ENCODE peak calls at places on chromosomes 3 and 15, in eight cellular contexts. X, A, H, W, E, M, B and Y are unnamed samples.

GRCh38 chr3:185852562-185853135 is 27.8 kb upstream of the IGF2BP2 start:
- DNase-seq in W (no peak), E (no peak), X (peak), M (no peak), H (no peak), A (no peak), B (no peak), Y (no peak)

GRCh38 chr3:128415110-128415772 is 51.4 kb downstream of the DNAJB8 start:
- DNase-seq in M (no peak), B (no peak), H (no peak), E (no peak), X (no peak), W (no peak), A (no peak), Y (no peak)

GRCh38 chr3:31456373-31456772 is 76.4 kb upstream of the STT3B start:
- DNase-seq in H (no peak), A (no peak), M (no peak), E (peak), W (no peak), X (no peak), B (no peak), Y (no peak)

GRCh38 chr3:34260266-34260990 is 462.0 kb downstream of the PDCD6IP start:
- DNase-seq in B (peak), W (no peak), A (peak), E (peak), X (peak), H (no peak), M (peak), Y (no peak)

GRCh38 chr15:31016446-31016915 is 25.1 kb upstream of the MTMR10 start:
- DNase-seq in X (peak), M (no peak), H (no peak), W (peak), B (no peak), A (peak), E (no peak), Y (no peak)

GRCh38 chr15:66411190-66411589 is 24.5 kb downstream of the MAP2K1 start:
- DNase-seq in A (peak), M (no peak), H (no peak), E (no peak), B (no peak), W (no peak), X (no peak), Y (no peak)

GRCh38 chr15:91929509-91929908 is 76.0 kb downstream of the SLCO3A1 start:
- DNase-seq in W (no peak), X (peak), H (no peak), B (no peak), A (no peak), E (no peak), M (no peak), Y (no peak)

GRCh38 chr3:109023656-109024254 is 70.1 kb upstream of the GUCA1C start:
- DNase-seq in E (peak), M (peak), H (no peak), X (peak), B (peak), A (peak), W (no peak), Y (no peak)

GRCh38 chr3:183868804-183869203 is 15.9 kb downstream of the PARL start:
- DNase-seq in A (no peak), B (no peak), E (no peak), M (no peak), X (no peak), H (no peak), W (no peak), Y (no peak)

GRCh38 chr3:64463981-64464380 is 223.8 kb downstream of the ADAMTS9 start:
- DNase-seq in E (no peak), X (no peak), B (no peak), H (no peak), M (no peak), W (no peak), A (no peak), Y (no peak)

GRCh38 chr3:44045476-44046275 is 196.0 kb upstream of the TOPAZ1 start:
- DNase-seq in X (no peak), H (no peak), W (peak), A (peak), M (peak), B (no peak), E (peak), Y (no peak)

GRCh38 chr3:9203317-9203716 is 46.1 kb downstream of the SRGAP3 start:
- DNase-seq in X (no peak), H (no peak), W (no peak), A (no peak), B (no peak), M (no peak), E (no peak), Y (no peak)

GRCh38 chr3:177150970-177151627 is 46.2 kb downstream of the TBL1XR1 start:
- DNase-seq in E (peak), H (no peak), B (peak), W (peak), A (peak), M (no peak), X (peak), Y (no peak)

GRCh38 chr3:184005981-184006507 is 11.6 kb downstream of the ABCC5 start:
- DNase-seq in B (peak), H (no peak), M (peak), E (peak), W (peak), X (peak), A (no peak), Y (no peak)

GRCh38 chr3:104437131-104437750 is 929.5 kb upstream of the ALCAM start:
- DNase-seq in M (no peak), B (no peak), H (no peak), W (no peak), A (peak), X (peak), E (peak), Y (no peak)